ENCODE peak calls at places on chromosome 1, in four cellular contexts. Q is AG04450, V is GM06990, P is colonic mucosa. M is an unnamed sample.

GRCh38 chr1:116346943-116347673 is 25.9 kb upstream of the ATP1A1 start:
- DNase-seq in Q (no peak), V (no peak), P (no peak), M (no peak)

GRCh38 chr1:39753132-39754025 is 14.7 kb downstream of the PPIE start:
- DNase-seq in Q (no peak), V (no peak), P (no peak), M (no peak)

GRCh38 chr1:248805905-248806304 is 19.8 kb downstream of the SH3BP5L start:
- DNase-seq in Q (no peak), V (no peak), P (no peak), M (no peak)

GRCh38 chr1:154433161-154433681 is 28.1 kb downstream of the IL6R start:
- DNase-seq in Q (no peak), V (no peak), P (no peak), M (no peak)

GRCh38 chr1:100760511-100760910 is 41.0 kb downstream of the VCAM1 start:
- DNase-seq in Q (no peak), V (no peak), P (no peak), M (no peak)

GRCh38 chr1:89943846-89944781 is 50.8 kb upstream of the ZNF326 start:
- DNase-seq in Q (no peak), V (no peak), P (no peak), M (no peak)

GRCh38 chr1:51189421-51190073 is 46.5 kb upstream of the RNF11 start:
- DNase-seq in Q (peak; percentile 50), V (peak; percentile 20), P (peak; percentile 34), M (peak; percentile 73)

GRCh38 chr1:184116287-184116686 is 64.8 kb downstream of the TSEN15 start:
- DNase-seq in Q (no peak), V (no peak), P (no peak), M (no peak)

GRCh38 chr1:207922554-207922953 is 11.6 kb upstream of the CD34 start:
- DNase-seq in Q (no peak), V (no peak), P (no peak), M (no peak)

GRCh38 chr1:185045793-185046441 is 559 bp downstream of the RNF2 start:
- DNase-seq in Q (no peak), V (no peak), P (peak; percentile 53), M (peak; percentile 42)

GRCh38 chr1:200075938-200076546 is 48.5 kb downstream of the NR5A2 start:
- DNase-seq in Q (peak; percentile 30), V (no peak), P (peak; percentile 23), M (no peak)

GRCh38 chr1:111517464-111518225 is 14.2 kb upstream of the ADORA3 start:
- DNase-seq in Q (no peak), V (no peak), P (no peak), M (no peak)

GRCh38 chr1:33500547-33500946 is 28.1 kb downstream of the ZSCAN20 start:
- DNase-seq in Q (no peak), V (no peak), P (no peak), M (no peak)

GRCh38 chr1:183273300-183273699 is 87.2 kb downstream of the LAMC2 start:
- DNase-seq in Q (no peak), V (no peak), P (no peak), M (no peak)

GRCh38 chr1:158943059-158943458 is 11.7 kb downstream of the PYHIN1 start:
- DNase-seq in Q (no peak), V (no peak), P (no peak), M (no peak)

GRCh38 chr1:63068626-63069025 is 253.7 kb upstream of the FOXD3 start:
- DNase-seq in Q (no peak), V (no peak), P (no peak), M (no peak)

GRCh38 chr1:63069214-63069613 is 253.2 kb upstream of the FOXD3 start:
- DNase-seq in Q (no peak), V (no peak), P (no peak), M (no peak)

GRCh38 chr1:63073530-63074306 is 248.6 kb upstream of the FOXD3 start:
- DNase-seq in Q (no peak), V (no peak), P (no peak), M (peak; percentile 35)

DNA sequence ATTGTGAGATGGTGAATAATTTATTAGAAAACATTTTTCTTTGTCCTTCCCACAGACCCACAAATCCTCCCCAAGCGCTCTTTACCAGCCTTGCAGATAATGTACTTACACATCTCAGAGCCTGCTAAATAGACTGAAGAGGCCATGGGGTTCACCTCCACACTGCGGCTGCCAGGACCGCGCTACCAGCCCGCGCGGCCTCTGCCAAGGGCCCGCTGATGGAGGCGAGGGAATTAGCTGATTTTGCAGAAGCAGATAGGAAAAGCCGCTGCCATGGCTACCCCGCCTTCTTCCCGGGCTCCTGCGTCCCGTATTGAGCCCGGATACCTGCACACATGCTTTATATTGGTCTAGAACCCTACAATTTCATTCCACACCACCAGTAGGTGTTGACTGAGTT is 248.0 kb upstream of the FOXD3 start:
- DNase-seq in Q (no peak), V (no peak), P (no peak), M (no peak)
- TF ChIP-seq CTCF in Q (no peak), V (no peak), P (no peak), M (no peak)

GRCh38 chr1:205810448-205811157 is 2.4 kb downstream of the SLC41A1 start:
- DNase-seq in Q (no peak), V (no peak), P (no peak), M (no peak)
- TF ChIP-seq CTCF in Q (peak; percentile 31), V (no peak), P (no peak), M (no peak)

GRCh38 chr1:174070614-174071013 is 48.5 kb upstream of the RC3H1 start:
- DNase-seq in Q (no peak), V (no peak), P (no peak), M (no peak)

GRCh38 chr1:174077755-174078490 is 55.8 kb upstream of the RC3H1 start:
- DNase-seq in Q (no peak), V (no peak), P (no peak), M (no peak)

GRCh38 chr1:174072546-174072945 is 50.4 kb upstream of the RC3H1 start:
- DNase-seq in Q (no peak), V (no peak), P (no peak), M (no peak)

GRCh38 chr1:174075245-174075692 is 53.1 kb upstream of the RC3H1 start:
- DNase-seq in Q (no peak), V (no peak), P (no peak), M (no peak)

GRCh38 chr1:174074757-174075156 is 52.6 kb upstream of the RC3H1 start:
- DNase-seq in Q (peak; percentile 2), V (no peak), P (no peak), M (peak; percentile 34)
- TF ChIP-seq CTCF in Q (peak; percentile 60), V (no peak), P (peak; percentile 21), M (no peak)

GRCh38 chr1:223811634-223812101 is 34.1 kb downstream of the TP53BP2 start:
- DNase-seq in Q (no peak), V (no peak), P (no peak), M (peak; percentile 29)
- TF ChIP-seq CTCF in Q (peak; percentile 44), V (peak; percentile 34), P (no peak), M (peak; percentile 18)

DNA sequence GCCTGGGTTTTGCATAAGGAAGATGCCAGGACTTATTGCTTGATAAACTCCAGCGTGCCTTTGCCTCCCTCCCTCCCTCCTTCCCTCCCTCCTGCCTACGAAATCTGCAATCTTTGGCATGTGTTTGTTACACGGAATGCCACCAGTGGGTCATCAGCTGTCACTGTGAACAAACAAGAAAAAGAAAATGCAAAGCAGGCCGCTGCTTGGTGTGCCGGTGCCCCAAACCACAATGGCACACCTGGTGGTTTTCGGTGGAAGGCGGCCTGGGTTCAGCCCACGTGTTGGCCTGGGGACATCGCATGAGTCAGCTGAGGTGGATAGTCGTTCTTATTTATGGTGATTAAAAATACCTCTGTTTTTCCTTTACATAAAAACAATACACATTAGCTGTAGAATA is 16.3 kb upstream of the IFNLR1 start:
- DNase-seq in Q (no peak), V (peak; percentile 77), P (no peak), M (no peak)
- TF ChIP-seq CTCF in Q (no peak), V (no peak), P (no peak), M (no peak)

GRCh38 chr1:91502138-91502881 is 1.7 kb downstream of the CDC7 start:
- DNase-seq in Q (no peak), V (no peak), P (no peak), M (no peak)

GRCh38 chr1:91503332-91503900 is 2.8 kb downstream of the CDC7 start:
- DNase-seq in Q (no peak), V (no peak), P (no peak), M (no peak)

GRCh38 chr1:91501527-91501859 is 842 bp downstream of the CDC7 start:
- DNase-seq in Q (no peak), V (no peak), P (no peak), M (peak; percentile 41)

GRCh38 chr1:91503975-91504530 is 3.4 kb downstream of the CDC7 start:
- DNase-seq in Q (no peak), V (no peak), P (no peak), M (no peak)

GRCh38 chr1:91502882-91503184 is 2.2 kb downstream of the CDC7 start:
- DNase-seq in Q (no peak), V (no peak), P (no peak), M (no peak)
- TF ChIP-seq CTCF in Q (peak; percentile 46), V (peak; percentile 22), P (no peak), M (no peak)

DNA sequence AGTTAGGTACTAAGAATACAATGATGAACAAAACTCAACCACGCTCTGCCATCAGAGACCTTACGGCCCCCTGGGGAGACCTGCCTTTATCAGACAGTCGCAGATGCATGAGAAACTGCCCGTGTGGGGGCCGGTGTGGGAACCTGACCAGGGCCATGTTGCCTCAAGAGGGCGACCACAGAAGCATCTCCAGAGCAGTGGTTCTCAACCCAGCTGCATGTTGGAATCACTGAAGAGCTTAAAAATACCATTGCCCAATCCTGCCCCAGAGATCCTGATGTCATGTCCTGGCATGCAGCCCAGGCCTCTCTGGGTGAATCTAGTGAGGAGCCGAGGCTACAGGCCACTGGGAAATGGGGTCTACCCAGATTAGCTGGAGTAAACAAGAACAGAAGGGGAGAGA is 108.7 kb downstream of the PRDM2 start:
- DNase-seq in Q (peak; percentile 20), V (no peak), P (no peak), M (no peak)
- TF ChIP-seq CTCF in Q (no peak), V (no peak), P (no peak), M (no peak)

GRCh38 chr1:65432918-65433317 is 12.4 kb downstream of the LEPR start:
- DNase-seq in Q (no peak), V (no peak), P (no peak), M (no peak)

GRCh38 chr1:65434255-65434654 is 13.8 kb downstream of the LEPR start:
- DNase-seq in Q (no peak), V (no peak), P (no peak), M (no peak)

GRCh38 chr1:65429806-65430205 is 9.3 kb downstream of the LEPR start:
- DNase-seq in Q (no peak), V (no peak), P (no peak), M (no peak)

GRCh38 chr1:65429078-65429477 is 8.6 kb downstream of the LEPR start:
- DNase-seq in Q (no peak), V (no peak), P (no peak), M (no peak)

GRCh38 chr1:65431111-65431705 is 10.7 kb downstream of the LEPR start:
- DNase-seq in Q (no peak), V (no peak), P (no peak), M (peak; percentile 30)
- TF ChIP-seq CTCF in Q (peak; percentile 69), V (peak; percentile 59), P (peak; percentile 41), M (no peak)

M was measured in GM13976.